ENCODE peak calls at places on chromosome 6, in ten cellular contexts. P is H9; Q is heart right ventricle; Y is stimulated activated CD4-positive, alpha-beta T cell treated with anti-CD3 and anti-CD28 coated beads, Interleukin-15, amount 100 ng/mL, for 24 hours; C is NCI-H1092 treated with DMSO at 0.1 percent for 48 hours; R is T-helper 17 cell; K is effector CD4-positive, alpha-beta T cell; A is AG09309; L is bronchial epithelial cell; S is WTC11. D is an unnamed sample.

GRCh38 chr6:149508485-149508884 is 23.7 kb upstream of the ZC3H12D start:
- DNase-seq in Q (no peak), L (no peak), C (no peak), A (no peak), R (no peak), P (no peak), K (peak), Y (peak), S (no peak), D (no peak)

GRCh38 chr6:143962644-143962929 is 45.5 kb downstream of the PLAGL1 start:
- DNase-seq in Q (no peak), A (peak), R (no peak), Y (no peak), K (no peak), S (no peak), P (no peak), L (peak), C (no peak), D (no peak)

GRCh38 chr6:89610149-89610642 is 28.4 kb downstream of the LYRM2 start:
- DNase-seq in Q (peak), L (peak), R (peak), Y (peak), A (no peak), S (peak), K (peak), P (peak), C (peak), D (peak)

GRCh38 chr6:157983439-157984119 is 1.9 kb downstream of the SYNJ2 start:
- DNase-seq in A (no peak), R (no peak), L (no peak), Y (no peak), K (no peak), S (no peak), Q (no peak), C (no peak), P (no peak), D (no peak)

GRCh38 chr6:47631248-47632196 is 66.9 kb upstream of the ADGRF4 start:
- DNase-seq in P (no peak), S (no peak), R (no peak), K (no peak), Y (no peak), L (peak), C (peak), Q (no peak), A (no peak), D (no peak)

GRCh38 chr6:11727995-11728961 is 50.3 kb downstream of the ADTRP start:
- DNase-seq in Y (peak), Q (no peak), A (no peak), K (no peak), R (no peak), L (no peak), C (no peak), S (no peak), P (no peak), D (no peak)

GRCh38 chr6:20763311-20763710 is 229.1 kb downstream of the CDKAL1 start:
- DNase-seq in Q (no peak), R (no peak), Y (no peak), L (no peak), P (no peak), C (no peak), A (no peak), K (no peak), S (no peak), D (no peak)

GRCh38 chr6:105209950-105210706 is 30.3 kb upstream of the POPDC3 start:
- DNase-seq in S (no peak), R (no peak), L (peak), C (no peak), P (no peak), Q (no peak), K (no peak), Y (no peak), A (peak), D (no peak)

GRCh38 chr6:38846361-38846760 is 131.2 kb downstream of the DNAH8 start:
- DNase-seq in P (no peak), L (no peak), Q (no peak), R (no peak), A (no peak), S (no peak), Y (no peak), K (no peak), C (no peak), D (peak)

GRCh38 chr6:16705403-16705993 is 55.8 kb downstream of the ATXN1 start:
- DNase-seq in P (peak), K (no peak), Y (no peak), Q (no peak), L (no peak), R (no peak), A (no peak), C (no peak), S (no peak), D (no peak)

GRCh38 chr6:3001773-3002293 is 2.1 kb downstream of the NQO2 start:
- DNase-seq in R (no peak), S (no peak), L (peak), C (no peak), Y (no peak), K (peak), A (no peak), P (no peak), Q (no peak), D (peak)

GRCh38 chr6:158026901-158027589 is 45.4 kb downstream of the SYNJ2 start:
- DNase-seq in Q (no peak), K (no peak), A (no peak), Y (no peak), R (no peak), P (no peak), C (no peak), L (no peak), S (no peak), D (no peak)

GRCh38 chr6:97626586-97627441 is 343.8 kb upstream of the MMS22L start:
- DNase-seq in Y (no peak), Q (no peak), P (no peak), L (no peak), A (no peak), R (no peak), C (peak), S (no peak), K (no peak), D (no peak)

GRCh38 chr6:170209354-170210025 is 81.4 kb downstream of the DLL1 start:
- DNase-seq in A (no peak), P (peak), Y (no peak), K (no peak), C (no peak), Q (no peak), L (no peak), R (no peak), S (no peak), D (peak)

GRCh38 chr6:167300902-167301425 is 9.8 kb downstream of the UNC93A start:
- DNase-seq in P (no peak), R (no peak), L (no peak), S (no peak), Y (no peak), Q (no peak), C (no peak), K (no peak), A (no peak), D (no peak)

GRCh38 chr6:82013561-82014275 is 233.8 kb downstream of the IBTK start:
- DNase-seq in L (peak), Y (no peak), K (no peak), S (no peak), P (no peak), Q (no peak), A (no peak), C (no peak), R (no peak), D (no peak)

GRCh38 chr6:43636312-43636667 is 650 bp downstream of the MAD2L1BP start:
- DNase-seq in A (no peak), Y (peak), C (peak), Q (no peak), L (peak), P (no peak), R (no peak), S (no peak), K (no peak), D (no peak)

GRCh38 chr6:2531426-2532208 is 219.1 kb downstream of the MYLK4 start:
- DNase-seq in P (no peak), K (no peak), A (peak), Y (no peak), R (no peak), C (no peak), L (peak), Q (no peak), S (no peak), D (no peak)

GRCh38 chr6:30544666-30545272 is 11.5 kb downstream of the GNL1 start:
- DNase-seq in A (peak), P (no peak), L (peak), K (no peak), S (no peak), Y (no peak), C (peak), R (no peak), Q (no peak), D (no peak)

GRCh38 chr6:112284603-112285002 is 30.2 kb upstream of the LAMA4 start:
- DNase-seq in A (no peak), K (no peak), S (no peak), P (no peak), Q (no peak), R (no peak), Y (no peak), L (no peak), C (no peak), D (no peak)

GRCh38 chr6:87837876-87838275 is 135.8 kb upstream of the AKIRIN2 start:
- DNase-seq in C (no peak), S (no peak), P (no peak), R (no peak), L (peak), K (no peak), Y (no peak), Q (no peak), A (no peak), D (no peak)

GRCh38 chr6:158835616-158836221 is 16.6 kb upstream of the EZR start:
- DNase-seq in Y (no peak), Q (peak), L (peak), A (no peak), R (no peak), S (peak), P (peak), K (no peak), C (no peak), D (peak)

GRCh38 chr6:54624779-54625178 is 221.8 kb upstream of the FAM83B start:
- DNase-seq in Y (no peak), C (no peak), A (peak), K (no peak), L (no peak), S (no peak), R (no peak), P (no peak), Q (no peak), D (no peak)

GRCh38 chr6:128631031-128631430 is 110.6 kb upstream of the PTPRK start:
- DNase-seq in A (no peak), S (no peak), C (no peak), R (no peak), L (no peak), P (no peak), Y (no peak), K (no peak), Q (no peak), D (no peak)

D was measured in left lobe of liver.